ENCODE peak calls at places on chromosome 19, in eight cellular contexts. N, P, X, S, W, V, Y and A are unnamed samples.

GRCh38 chr19:33988601-33989000 is 183.7 kb upstream of the LSM14A start:
- DNase-seq in N (peak; percentile 36), P (no peak), X (no peak), S (no peak), W (no peak), V (no peak), Y (no peak), A (no peak)

GRCh38 chr19:11659612-11660011 is 62.3 kb downstream of the ZNF627 start:
- DNase-seq in N (peak; percentile 36), P (no peak), X (no peak), S (peak; percentile 37), W (no peak), V (no peak), Y (no peak), A (no peak)

GRCh38 chr19:13132471-13133166 is 14.6 kb downstream of the NACC1 start:
- DNase-seq in N (peak; percentile 87), P (no peak), X (no peak), S (peak; percentile 27), W (no peak), V (no peak), Y (no peak), A (no peak)

GRCh38 chr19:48668761-48669160 is 4.1 kb downstream of the NTN5 start:
- DNase-seq in N (no peak), P (no peak), X (no peak), S (no peak), W (no peak), V (no peak), Y (no peak), A (no peak)

GRCh38 chr19:33484226-33484774 is 37.3 kb downstream of the PEPD start:
- DNase-seq in N (no peak), P (no peak), X (no peak), S (no peak), W (no peak), V (no peak), Y (no peak), A (no peak)

GRCh38 chr19:45815501-45816216 is 551 bp upstream of the RSPH6A start:
- DNase-seq in N (no peak), P (no peak), X (no peak), S (no peak), W (peak; percentile 69), V (no peak), Y (no peak), A (no peak)

GRCh38 chr19:31347356-31347755 is 1.9 kb downstream of the TSHZ3 start:
- DNase-seq in N (peak; percentile 18), P (no peak), X (no peak), S (no peak), W (no peak), V (no peak), Y (no peak), A (no peak)

GRCh38 chr19:50152578-50152977 is 10.5 kb downstream of the IZUMO2 start:
- DNase-seq in N (no peak), P (no peak), X (no peak), S (no peak), W (no peak), V (no peak), Y (no peak), A (no peak)

GRCh38 chr19:18832331-18833140 is 777 bp downstream of the UPF1 start:
- DNase-seq in N (peak; percentile 42), P (no peak), X (peak; percentile 68), S (no peak), W (no peak), V (no peak), Y (no peak), A (no peak)

GRCh38 chr19:2260341-2260751 is 4.1 kb upstream of the JSRP1 start:
- DNase-seq in N (peak; percentile 40), P (no peak), X (no peak), S (no peak), W (no peak), V (no peak), Y (no peak), A (no peak)

GRCh38 chr19:15091918-15092753 is 10.1 kb downstream of the OR1I1 start:
- DNase-seq in N (peak; percentile 74), P (peak; percentile 56), X (no peak), S (peak; percentile 45), W (peak; percentile 49), V (no peak), Y (no peak), A (no peak)

GRCh38 chr19:57099199-57099661 is 20.6 kb upstream of the USP29 start:
- DNase-seq in N (peak; percentile 30), P (no peak), X (no peak), S (no peak), W (peak; percentile 21), V (no peak), Y (no peak), A (peak; percentile 90)

GRCh38 chr19:32691291-32691951 is at the start of gene NUDT19:
- DNase-seq in N (peak; percentile 92), P (peak; percentile 80), X (peak; percentile 79), S (peak; percentile 75), W (peak; percentile 57), V (peak; percentile 72), Y (peak; percentile 88), A (peak; percentile 94)

GRCh38 chr19:3004522-3004921 is 24.6 kb downstream of the TLE2 start:
- DNase-seq in N (no peak), P (no peak), X (no peak), S (no peak), W (no peak), V (no peak), Y (no peak), A (no peak)

GRCh38 chr19:6476155-6476895 is 5.3 kb downstream of the DENND1C start:
- DNase-seq in N (peak; percentile 38), P (no peak), X (peak; percentile 85), S (no peak), W (peak; percentile 90), V (peak; percentile 49), Y (no peak), A (no peak)

GRCh38 chr19:41871573-41872383 is 5.3 kb upstream of the CD79A start:
- DNase-seq in N (no peak), P (no peak), X (no peak), S (no peak), W (no peak), V (no peak), Y (no peak), A (no peak)

GRCh38 chr19:10686661-10687517 is 14.3 kb upstream of the QTRT1 start:
- DNase-seq in N (no peak), P (no peak), X (no peak), S (no peak), W (no peak), V (peak; percentile 44), Y (no peak), A (no peak)

GRCh38 chr19:33840783-33841182 is 44.1 kb downstream of the KCTD15 start:
- DNase-seq in N (no peak), P (no peak), X (peak; percentile 39), S (no peak), W (no peak), V (no peak), Y (no peak), A (no peak)

GRCh38 chr19:1110809-1111640 is 7.2 kb downstream of the GPX4 start:
- DNase-seq in N (peak; percentile 17), P (no peak), X (no peak), S (peak; percentile 9), W (no peak), V (no peak), Y (no peak), A (no peak)

GRCh38 chr19:30539315-30539714 is 167.1 kb downstream of the ZNF536 start:
- DNase-seq in N (no peak), P (no peak), X (no peak), S (no peak), W (no peak), V (no peak), Y (no peak), A (peak; percentile 62)